ENCODE peak calls at places on chromosomes 7 and 10, in seven cellular contexts. O is neural progenitor cell, G is PC-3, F is right atrium auricular region, U is bronchial epithelial cell, C is IMR-90, I is left lung. L is an unnamed sample.

GRCh38 chr7:116552616-116553015 is 27.8 kb downstream of the CAV1 start:
- DNase-seq in O (no peak), G (peak), F (no peak), U (peak), C (peak), I (no peak), L (no peak)

GRCh38 chr7:151553356-151553755 is 33.7 kb upstream of the RHEB start:
- DNase-seq in O (no peak), G (no peak), F (no peak), U (no peak), C (no peak), I (no peak), L (no peak)

GRCh38 chr7:76149847-76150691 is 51.6 kb upstream of the SRRM3 start:
- DNase-seq in O (no peak), G (no peak), F (no peak), U (no peak), C (no peak), I (peak), L (no peak)

GRCh38 chr10:91758303-91759146 is 39.7 kb upstream of the TNKS2 start:
- DNase-seq in O (peak), G (peak), F (no peak), U (peak), C (peak), I (no peak), L (peak)

GRCh38 chr7:3307437-3307836 is 6.4 kb downstream of the SDK1 start:
- DNase-seq in O (no peak), G (no peak), F (no peak), U (no peak), C (peak), I (no peak), L (peak)

GRCh38 chr10:26987851-26988250 is 112.4 kb downstream of the ANKRD26 start:
- DNase-seq in O (no peak), G (no peak), F (no peak), U (no peak), C (no peak), I (no peak), L (peak)

GRCh38 chr10:100347568-100348195 is 649 bp downstream of the SCD start:
- DNase-seq in O (peak), G (no peak), F (no peak), U (no peak), C (no peak), I (no peak), L (no peak)

GRCh38 chr7:4791738-4792536 is 16.5 kb downstream of the AP5Z1 start:
- DNase-seq in O (peak), G (no peak), F (no peak), U (peak), C (peak), I (peak), L (peak)

GRCh38 chr10:87095241-87095945 is 387 bp downstream of the SHLD2 start:
- DNase-seq in O (peak), G (peak), F (peak), U (peak), C (peak), I (peak), L (peak)

GRCh38 chr7:112069879-112070321 is 136.3 kb downstream of the DOCK4 start:
- DNase-seq in O (no peak), G (peak), F (no peak), U (peak), C (peak), I (no peak), L (peak)

GRCh38 chr10:29554660-29555059 is 80.1 kb downstream of the SVIL start:
- DNase-seq in O (peak), G (peak), F (no peak), U (no peak), C (peak), I (no peak), L (peak)

GRCh38 chr10:52216852-52217251 is 97.2 kb upstream of the DKK1 start:
- DNase-seq in O (no peak), G (peak), F (no peak), U (peak), C (peak), I (no peak), L (peak)

GRCh38 chr7:92586403-92586802 is 3.8 kb downstream of the FAM133B start:
- DNase-seq in O (no peak), G (no peak), F (no peak), U (peak), C (peak), I (no peak), L (peak)

GRCh38 chr10:97575101-97575668 is 2.6 kb downstream of the ANKRD2 start:
- DNase-seq in O (no peak), G (no peak), F (no peak), U (no peak), C (no peak), I (no peak), L (peak)

GRCh38 chr10:110556296-110556695 is 11.2 kb upstream of the SMC3 start:
- DNase-seq in O (no peak), G (no peak), F (no peak), U (no peak), C (no peak), I (no peak), L (no peak)

GRCh38 chr7:87591211-87591610 is 9.5 kb downstream of the ABCB1 start:
- DNase-seq in O (no peak), G (no peak), F (no peak), U (no peak), C (no peak), I (no peak), L (no peak)

GRCh38 chr7:51693258-51693657 is 376.6 kb upstream of the COBL start:
- DNase-seq in O (no peak), G (no peak), F (no peak), U (no peak), C (no peak), I (peak), L (no peak)

DNA sequence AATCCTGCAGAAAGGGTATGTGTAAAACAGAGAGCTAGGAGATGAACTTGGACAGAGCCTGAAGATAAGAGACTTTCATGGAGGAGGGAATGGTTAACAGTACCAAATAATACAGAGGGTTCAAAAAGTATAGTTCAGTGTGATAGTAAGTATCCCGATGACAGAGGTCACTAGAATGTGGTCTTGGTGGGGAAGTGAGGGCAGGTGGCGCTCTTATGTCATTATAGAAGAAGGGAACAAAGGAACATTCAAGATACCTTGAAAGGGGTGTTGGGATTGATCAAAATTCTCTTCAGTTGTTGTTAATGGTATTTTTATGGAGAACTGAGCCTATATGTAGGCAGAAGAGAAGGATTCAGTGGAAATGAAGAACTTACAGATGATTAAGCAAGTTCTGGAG is 312.5 kb downstream of the SUGCT start:
- DNase-seq in O (peak), G (peak), F (no peak), U (no peak), C (no peak), I (no peak), L (no peak)
- TF ChIP-seq CTCF in O (peak), G (peak), F (no peak), U (no peak), C (no peak), I (no peak), L (no peak)

DNA sequence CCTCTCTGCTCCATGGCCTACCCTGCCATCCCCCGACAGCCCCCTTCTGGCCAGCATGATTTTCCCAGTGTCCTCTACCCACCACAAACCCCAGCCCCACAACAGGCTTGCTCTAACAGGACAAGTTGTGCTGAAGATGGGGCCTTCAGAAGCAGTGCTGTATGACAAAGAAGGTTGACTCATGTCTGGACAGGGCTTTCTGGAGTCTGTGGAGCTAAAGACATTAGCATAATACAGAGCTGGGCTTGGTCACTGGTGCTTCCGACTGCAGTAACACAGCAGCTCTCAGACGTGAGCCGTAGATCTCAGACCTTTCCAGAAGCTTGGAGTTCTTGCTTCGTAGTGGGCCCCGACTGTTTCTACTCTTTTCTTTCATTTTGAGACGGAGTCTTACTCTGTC is 100.5 kb downstream of the GTF2IRD1 start:
- DNase-seq in O (no peak), G (no peak), F (no peak), U (peak), C (no peak), I (no peak), L (no peak)
- H3K4me3 ChIP-seq in O (no peak), G (no peak), F (no peak), U (no peak), C (no peak), I (no peak), L (no peak)

GRCh38 chr7:157517782-157518513 is 181.1 kb downstream of the DNAJB6 start:
- DNase-seq in O (no peak), G (no peak), F (peak), U (no peak), C (no peak), I (no peak), L (no peak)
- TF ChIP-seq CTCF in O (no peak), G (no peak), F (no peak), U (no peak), C (no peak), I (no peak), L (no peak)

DNA sequence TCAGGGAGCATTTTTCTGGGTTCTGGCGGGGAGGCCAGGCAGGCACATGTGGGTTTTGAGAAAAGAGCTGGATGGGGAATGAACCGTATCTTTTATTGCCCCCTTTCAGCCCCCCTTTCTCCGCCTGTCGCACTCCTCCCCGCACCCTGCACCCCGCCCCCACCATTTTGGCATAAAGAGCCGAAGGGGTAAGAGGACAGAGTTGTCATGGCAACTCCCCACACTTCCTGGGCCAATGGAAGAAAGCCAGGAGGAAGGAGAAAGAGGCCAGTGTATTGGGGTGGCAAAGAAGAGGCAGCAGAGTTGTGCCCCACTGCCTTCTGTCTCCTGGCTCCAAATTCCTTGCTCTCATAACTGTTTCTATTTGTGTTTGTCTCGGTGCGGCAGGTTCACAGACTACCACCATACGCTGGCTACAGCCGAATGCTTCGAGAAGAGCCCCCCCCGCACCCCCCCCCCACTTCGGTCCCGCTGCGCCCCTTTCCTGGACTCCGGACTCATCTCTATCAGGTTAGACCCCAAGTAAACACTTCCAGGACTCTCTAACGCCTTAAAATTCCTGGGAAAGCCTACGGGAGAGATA is 3.4 kb downstream of the KCNIP2 start:
- DNase-seq in O (peak), G (no peak), F (no peak), U (no peak), C (no peak), I (no peak), L (no peak)
- H3K4me3 ChIP-seq in O (peak), G (peak), F (peak), U (peak), C (no peak), I (no peak), L (peak)

GRCh38 chr10:35552622-35553342 is 52.4 kb upstream of the GJD4 start:
- DNase-seq in O (no peak), G (peak), F (no peak), U (peak), C (peak), I (no peak), L (no peak)
- TF ChIP-seq CTCF in O (no peak), G (no peak), F (no peak), U (no peak), C (no peak), I (no peak), L (no peak)

GRCh38 chr10:61836888-61837747 is 64.4 kb upstream of the ARID5B start:
- DNase-seq in O (no peak), G (peak), F (no peak), U (peak), C (peak), I (no peak), L (peak)
- H3K4me3 ChIP-seq in O (no peak), G (peak), F (no peak), U (no peak), C (no peak), I (no peak), L (no peak)